ENCODE peak calls at places on chromosomes 2 and 18, in six cellular contexts. F, S, L, P, W and V are unnamed samples. For H3K27me3, the result is how much of the 10 kb centered on the place peaks cover.

GRCh38 chr2:6526093-6526824 is 339.4 kb downstream of the CMPK2 start:
- DNase-seq in F (no peak), S (peak), L (no peak), P (no peak), W (no peak), V (no peak)

GRCh38 chr2:33559986-33560385 is 39.1 kb downstream of the FAM98A start:
- DNase-seq in F (no peak), S (no peak), L (no peak), P (no peak), W (no peak), V (no peak)

GRCh38 chr2:190791347-190791982 is 89.2 kb upstream of the GLS start:
- DNase-seq in F (peak), S (peak), L (peak), P (no peak), W (no peak), V (peak)

GRCh38 chr2:181682026-181682789 is 1.9 kb upstream of the NEUROD1 start:
- DNase-seq in F (no peak), S (no peak), L (no peak), P (peak), W (no peak), V (no peak)

GRCh38 chr2:63023444-63023843 is 27.2 kb upstream of the OTX1 start:
- DNase-seq in F (no peak), S (peak), L (no peak), P (no peak), W (no peak), V (no peak)

GRCh38 chr18:65990174-65990690 is 239.4 kb downstream of the CDH7 start:
- DNase-seq in F (no peak), S (no peak), L (no peak), P (no peak), W (no peak), V (no peak)

GRCh38 chr18:78241535-78242306 is 737.9 kb upstream of the SALL3 start:
- DNase-seq in F (no peak), S (no peak), L (no peak), P (no peak), W (no peak), V (no peak)

GRCh38 chr18:78630981-78631510 is 348.6 kb upstream of the SALL3 start:
- DNase-seq in F (no peak), S (no peak), L (no peak), P (no peak), W (no peak), V (no peak)

GRCh38 chr2:145750074-145750473 is 1230.2 kb upstream of the ZEB2 start:
- DNase-seq in F (no peak), S (peak), L (no peak), P (no peak), W (no peak), V (no peak)

GRCh38 chr18:24227976-24228660 is 89.3 kb downstream of the CABYR start:
- DNase-seq in F (no peak), S (peak), L (no peak), P (no peak), W (no peak), V (no peak)

DNA sequence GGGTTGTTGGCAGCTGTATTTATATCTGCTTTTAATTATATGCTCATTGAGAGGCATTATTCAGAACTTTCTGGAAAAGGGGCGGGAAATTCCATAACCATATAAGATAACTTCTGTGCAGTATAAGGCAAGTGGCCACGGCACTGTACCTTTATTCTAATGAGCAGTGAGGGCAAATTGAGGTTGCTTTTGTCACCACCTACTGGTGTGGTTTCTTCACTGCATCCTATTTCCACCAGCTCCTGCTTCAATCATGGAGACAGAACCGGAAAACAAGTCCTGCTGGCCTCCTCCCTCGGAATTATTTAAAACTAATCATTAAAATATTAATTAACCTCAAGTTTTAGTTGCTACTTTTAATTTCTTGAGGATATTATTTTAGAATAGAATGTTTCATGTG is 759.4 kb downstream of the CBLN2 start:
- DNase-seq in F (no peak), S (peak), L (no peak), P (no peak), W (no peak), V (no peak)
- TF ChIP-seq CTCF in F (peak), S (peak), L (peak), P (no peak), W (no peak), V (no peak)

DNA sequence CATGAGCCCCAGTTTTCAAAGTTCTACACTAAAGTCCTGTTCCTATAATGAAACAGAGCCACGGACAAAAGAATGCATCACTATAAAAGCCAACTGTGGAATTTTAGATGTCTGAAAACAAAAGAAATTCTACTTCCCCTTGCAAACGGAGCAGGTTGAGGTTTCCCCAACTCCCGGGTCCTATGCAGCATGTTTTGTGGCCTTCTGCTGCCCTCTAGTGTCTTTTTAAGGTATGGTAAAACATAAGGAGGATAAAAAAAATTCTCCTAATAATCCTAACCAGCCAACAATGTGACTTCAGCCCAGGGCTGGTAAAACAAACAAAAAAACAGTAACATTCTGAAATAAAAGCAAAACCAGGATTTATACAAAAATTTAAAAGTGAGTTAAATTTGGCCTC is 539.5 kb downstream of the NRXN1 start:
- DNase-seq in F (peak), S (peak), L (peak), P (no peak), W (peak), V (peak)
- H3K4me3 ChIP-seq in F (no peak), S (no peak), L (no peak), P (no peak), W (no peak), V (no peak)

GRCh38 chr2:23378496-23378895 is 6.5 kb upstream of the KLHL29 start:
- DNase-seq in F (no peak), S (no peak), L (no peak), P (no peak), W (no peak), V (no peak)

GRCh38 chr2:23377772-23378171 is 7.2 kb upstream of the KLHL29 start:
- DNase-seq in F (no peak), S (peak), L (no peak), P (no peak), W (no peak), V (no peak)

GRCh38 chr2:23376075-23376474 is 8.9 kb upstream of the KLHL29 start:
- DNase-seq in F (no peak), S (no peak), L (no peak), P (no peak), W (no peak), V (no peak)

GRCh38 chr2:23375448-23375847 is 9.5 kb upstream of the KLHL29 start:
- DNase-seq in F (no peak), S (peak), L (no peak), P (no peak), W (no peak), V (no peak)

GRCh38 chr2:23376972-23377371 is 8.0 kb upstream of the KLHL29 start:
- DNase-seq in F (no peak), S (no peak), L (no peak), P (no peak), W (no peak), V (no peak)
- H3K27me3 ChIP-seq in F (under half), S (under half), L (under half), P (under half), W (under half), V (under half)

GRCh38 chr2:179550849-179551248 is 286.2 kb upstream of the SESTD1 start:
- DNase-seq in F (no peak), S (no peak), L (no peak), P (no peak), W (no peak), V (no peak)
- TF ChIP-seq CTCF in F (no peak), S (no peak), L (no peak), P (no peak), W (no peak), V (no peak)

GRCh38 chr2:160490760-160491367 is 2.7 kb downstream of the RBMS1 start:
- DNase-seq in F (no peak), S (no peak), L (no peak), P (no peak), W (no peak), V (no peak)
- H3K4me3 ChIP-seq in F (peak), S (peak), L (peak), P (no peak), W (no peak), V (peak)

GRCh38 chr2:219252900-219253752 is at the start of gene TUBA4B:
- DNase-seq in F (peak), S (peak), L (no peak), P (peak), W (no peak), V (no peak)
- H3K27me3 ChIP-seq in F (under half), S (under half), L (under half), P (under half), W (under half), V (under half)

DNA sequence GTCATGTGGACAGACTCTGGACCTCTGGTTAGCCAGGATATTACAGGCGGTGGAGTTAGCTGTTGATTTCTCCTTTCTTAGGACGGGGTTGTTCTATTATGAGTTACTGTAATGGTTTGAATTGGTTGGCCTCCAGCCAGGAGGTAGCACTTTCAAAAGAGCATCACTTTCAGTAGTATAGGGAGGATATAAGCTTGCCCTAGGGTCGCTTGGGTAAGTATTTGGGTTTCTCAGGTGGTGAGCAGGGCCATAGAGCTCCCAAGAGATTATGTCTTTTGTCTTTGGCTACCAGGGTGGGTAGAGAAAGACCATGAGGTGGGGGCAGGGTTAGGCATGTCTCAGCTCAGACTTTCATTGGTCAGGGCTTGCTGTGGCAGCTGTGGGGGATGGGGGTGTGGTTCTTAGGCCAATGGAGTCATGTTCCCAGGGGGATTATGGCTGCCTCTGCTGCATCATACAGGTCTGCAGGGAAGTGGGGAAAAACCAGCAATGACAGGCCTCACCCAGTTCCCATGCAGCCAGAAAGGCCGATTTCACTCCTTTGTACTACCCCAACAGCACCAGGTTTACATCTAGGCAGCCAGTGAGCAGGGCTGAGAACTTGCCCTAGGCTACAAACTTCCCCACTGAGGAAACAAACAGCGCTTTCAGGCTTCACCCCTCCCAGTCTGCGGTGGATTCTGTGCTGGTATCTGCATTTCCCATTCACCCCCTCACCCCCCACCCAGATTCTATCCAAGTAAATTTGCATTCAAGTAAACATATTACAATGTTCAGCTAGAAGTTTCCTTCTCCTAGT is 89.4 kb upstream of the SLC38A11 start:
- DNase-seq in F (no peak), S (no peak), L (no peak), P (no peak), W (no peak), V (no peak)
- TF ChIP-seq CTCF in F (no peak), S (no peak), L (no peak), P (no peak), W (no peak), V (no peak)

GRCh38 chr2:83531211-83531610 is 927.9 kb downstream of the SUCLG1 start:
- DNase-seq in F (no peak), S (no peak), L (no peak), P (no peak), W (no peak), V (no peak)
- H3K4me3 ChIP-seq in F (no peak), S (no peak), L (no peak), P (no peak), W (no peak), V (no peak)